ENCODE peak calls at places on chromosomes 5 and 9, in four cellular contexts. One of them, this sample, is unnamed.

GRCh38 chr5:134537297-134537696 is 11.8 kb downstream of the JADE2 start:
- ATAC-seq in naive B cell: no peak
- ATAC-seq in lung: no peak
- ATAC-seq in T-cell: no peak
- ATAC-seq in this sample: no peak

GRCh38 chr9:124280176-124280691 is 22.5 kb downstream of the NEK6 start:
- ATAC-seq in naive B cell: no peak
- ATAC-seq in lung: peak
- ATAC-seq in T-cell: no peak
- ATAC-seq in this sample: peak

GRCh38 chr9:69874301-69875060 is 53.9 kb downstream of the CFAP95 start:
- ATAC-seq in T-cell: no peak
- ATAC-seq in naive B cell: no peak
- ATAC-seq in lung: no peak
- ATAC-seq in this sample: no peak

GRCh38 chr5:55141945-55142690 is 17.9 kb upstream of the GPX8 start:
- ATAC-seq in T-cell: peak
- ATAC-seq in lung: no peak
- ATAC-seq in naive B cell: no peak
- ATAC-seq in this sample: no peak

GRCh38 chr9:131008909-131009618 is at the start of gene LAMC3:
- ATAC-seq in naive B cell: no peak
- ATAC-seq in T-cell: no peak
- ATAC-seq in lung: no peak
- ATAC-seq in this sample: no peak

GRCh38 chr5:125476888-125477585 is 730.6 kb upstream of the ZNF608 start:
- ATAC-seq in T-cell: no peak
- ATAC-seq in lung: peak
- ATAC-seq in naive B cell: no peak
- ATAC-seq in this sample: no peak

GRCh38 chr5:14145356-14146334 is 2.5 kb downstream of the TRIO start:
- ATAC-seq in T-cell: no peak
- ATAC-seq in naive B cell: no peak
- ATAC-seq in lung: peak
- ATAC-seq in this sample: no peak

GRCh38 chr9:76004526-76004925 is 114.1 kb downstream of the PCSK5 start:
- ATAC-seq in naive B cell: no peak
- ATAC-seq in T-cell: no peak
- ATAC-seq in lung: no peak
- ATAC-seq in this sample: no peak

GRCh38 chr9:78296208-78296892 is 575 bp upstream of the PSAT1 start:
- ATAC-seq in naive B cell: no peak
- ATAC-seq in T-cell: no peak
- ATAC-seq in lung: peak
- ATAC-seq in this sample: peak

GRCh38 chr5:150514708-150515211 is 6.8 kb downstream of the NDST1 start:
- ATAC-seq in naive B cell: no peak
- ATAC-seq in lung: no peak
- ATAC-seq in T-cell: no peak
- ATAC-seq in this sample: no peak

This sample was measured in gastroesophageal sphincter.